ENCODE peak calls at places on chromosomes 7 and 10, in four cellular contexts. B is endothelial cell; U is activated naive CD4-positive, alpha-beta T cell; H is posterior vena cava. R is an unnamed sample.

GRCh38 chr10:106439366-106439765 is 725.1 kb downstream of the SORCS1 start:
- DNase-seq in B (no peak), U (no peak), H (no peak), R (no peak)

GRCh38 chr7:26900283-26900682 is 35.9 kb upstream of the SKAP2 start:
- DNase-seq in B (no peak), U (no peak), H (no peak), R (no peak)

GRCh38 chr10:30359373-30360206 is 10.5 kb upstream of the MTPAP start:
- DNase-seq in B (peak; percentile 83), U (peak; percentile 25), H (no peak), R (peak; percentile 37)

GRCh38 chr10:124072106-124072505 is 21.3 kb downstream of the CHST15 start:
- DNase-seq in B (no peak), U (no peak), H (no peak), R (no peak)

GRCh38 chr10:308572-309085 is 173.4 kb downstream of the ZMYND11 start:
- DNase-seq in B (no peak), U (no peak), H (no peak), R (no peak)

GRCh38 chr7:129041142-129041928 is 13.6 kb downstream of the TNPO3 start:
- DNase-seq in B (no peak), U (no peak), H (no peak), R (no peak)

GRCh38 chr7:54860003-54860775 is 101.2 kb upstream of the SEC61G start:
- DNase-seq in B (no peak), U (no peak), H (no peak), R (no peak)

GRCh38 chr10:19629559-19629958 is 186.7 kb upstream of the PLXDC2 start:
- DNase-seq in B (no peak), U (no peak), H (peak; percentile 92), R (peak; percentile 55)

GRCh38 chr10:46517541-46517940 is 38.9 kb downstream of the GPRIN2 start:
- DNase-seq in B (no peak), U (no peak), H (peak; percentile 71), R (no peak)

GRCh38 chr10:10353326-10353725 is 664.3 kb upstream of the CELF2 start:
- DNase-seq in B (no peak), U (no peak), H (no peak), R (no peak)

GRCh38 chr10:81414038-81414437 is 461.0 kb upstream of the NRG3 start:
- DNase-seq in B (peak; percentile 49), U (no peak), H (no peak), R (no peak)

GRCh38 chr7:154953006-154953684 is 49.8 kb downstream of the PAXIP1 start:
- DNase-seq in B (peak; percentile 76), U (peak; percentile 52), H (peak; percentile 85), R (peak; percentile 27)

GRCh38 chr7:5586279-5586962 is 162.8 kb upstream of the TNRC18 start:
- DNase-seq in B (no peak), U (no peak), H (no peak), R (no peak)

GRCh38 chr10:24706479-24707118 is 17.1 kb downstream of the ARHGAP21 start:
- DNase-seq in B (no peak), U (no peak), H (no peak), R (peak; percentile 92)

GRCh38 chr7:145156834-145157233 is 321.0 kb upstream of the TPK1 start:
- DNase-seq in B (no peak), U (no peak), H (no peak), R (no peak)

GRCh38 chr7:88637795-88638194 is 121.7 kb upstream of the ZNF804B start:
- DNase-seq in B (no peak), U (no peak), H (no peak), R (no peak)

GRCh38 chr10:47230482-47230881 is 69.5 kb upstream of the GDF10 start:
- DNase-seq in B (no peak), U (no peak), H (no peak), R (no peak)

GRCh38 chr10:93872776-93873175 is 21.0 kb upstream of the SLC35G1 start:
- DNase-seq in B (no peak), U (no peak), H (no peak), R (no peak)

GRCh38 chr7:85021090-85021704 is 165.7 kb downstream of the SEMA3D start:
- DNase-seq in B (no peak), U (no peak), H (no peak), R (peak; percentile 34)

GRCh38 chr7:34558026-34558425 is 100.0 kb upstream of the NPSR1 start:
- DNase-seq in B (no peak), U (no peak), H (no peak), R (no peak)